ENCODE peak calls at places on chromosomes 16 and 17, in six cellular contexts. M is colonic mucosa; W is right atrium auricular region; L is heart right ventricle; C is stimulated activated CD4-positive, alpha-beta T cell treated with anti-CD3 and anti-CD28 coated beads, TNF-alpha, amount 100 ng/mL, for 4 hours; K is astrocyte of the spinal cord. R is an unnamed sample.
A peak's percentile ranks its signal among the peaks of the same experiment; 100 is the strongest.

GRCh38 chr16:84374160-84374489 is 5.8 kb downstream of the ATP2C2 start:
- DNase-seq in C (no peak), L (no peak), M (no peak), W (no peak), K (no peak), R (no peak)

GRCh38 chr17:179721-180379 is 1.6 kb downstream of the DOC2B start:
- DNase-seq in M (no peak), W (no peak), L (no peak), K (no peak), C (no peak), R (no peak)

GRCh38 chr17:2215616-2216364 is 87.8 kb downstream of the SMG6 start:
- DNase-seq in C (no peak), W (peak; percentile 76), L (peak; percentile 72), M (peak; percentile 57), K (peak; percentile 96), R (peak; percentile 65)

GRCh38 chr17:49926886-49927285 is 42.1 kb upstream of the DLX4 start:
- DNase-seq in L (peak; percentile 75), M (no peak), K (no peak), C (no peak), W (peak; percentile 82), R (no peak)

GRCh38 chr17:80732268-80732667 is 187.6 kb downstream of the RPTOR start:
- DNase-seq in C (no peak), K (peak; percentile 65), W (no peak), M (no peak), L (no peak), R (no peak)

GRCh38 chr17:67376509-67376891 is 581 bp upstream of the PITPNC1 start:
- DNase-seq in L (no peak), K (peak; percentile 62), C (no peak), W (no peak), M (no peak), R (peak; percentile 23)

GRCh38 chr17:39777534-39778365 is 40.0 kb downstream of the GRB7 start:
- DNase-seq in L (no peak), K (no peak), M (no peak), C (no peak), W (no peak), R (no peak)

GRCh38 chr17:73248532-73248931 is 13.1 kb downstream of the CPSF4L start:
- DNase-seq in M (no peak), K (no peak), W (no peak), C (no peak), L (no peak), R (no peak)

GRCh38 chr16:31148896-31149295 is 970 bp downstream of the PRSS36 start:
- DNase-seq in L (no peak), K (no peak), M (no peak), C (no peak), W (no peak), R (no peak)

GRCh38 chr16:27174798-27175197 is 28.5 kb upstream of the KDM8 start:
- DNase-seq in K (no peak), M (no peak), C (no peak), W (no peak), L (no peak), R (no peak)

GRCh38 chr17:30600062-30600829 is 123.0 kb downstream of the GOSR1 start:
- DNase-seq in L (peak; percentile 86), K (peak; percentile 81), C (peak; percentile 48), M (peak; percentile 89), W (peak; percentile 75), R (peak; percentile 80)

GRCh38 chr16:89006036-89006752 is 29.2 kb upstream of the CBFA2T3 start:
- DNase-seq in M (no peak), L (no peak), W (no peak), C (no peak), K (no peak), R (no peak)

GRCh38 chr17:61384384-61385090 is 15.1 kb upstream of the TBX2 start:
- DNase-seq in M (no peak), K (no peak), L (no peak), C (no peak), W (no peak), R (no peak)